ENCODE peak calls at places on chromosomes 13 and 19, in six cellular contexts. V, U, N, R, D and W are unnamed samples.

GRCh38 chr13:57996717-57997116 is 365.2 kb downstream of the PCDH17 start:
- DNase-seq in V (peak), U (no peak), N (peak), R (no peak), D (no peak), W (no peak)

GRCh38 chr19:42469311-42470239 is 26.8 kb upstream of the CXCL17 start:
- DNase-seq in V (peak), U (no peak), N (no peak), R (peak), D (no peak), W (no peak)

GRCh38 chr19:2488405-2488941 is 12.5 kb downstream of the GADD45B start:
- DNase-seq in V (no peak), U (no peak), N (no peak), R (no peak), D (no peak), W (no peak)

GRCh38 chr13:113113846-113114271 is 8.3 kb downstream of the F7 start:
- DNase-seq in V (no peak), U (no peak), N (no peak), R (peak), D (peak), W (no peak)

GRCh38 chr19:988510-988909 is 4.4 kb downstream of the WDR18 start:
- DNase-seq in V (no peak), U (no peak), N (no peak), R (no peak), D (no peak), W (no peak)

GRCh38 chr13:94917814-94918213 is 205.5 kb upstream of the SOX21 start:
- DNase-seq in V (peak), U (no peak), N (peak), R (no peak), D (no peak), W (no peak)

GRCh38 chr13:35978607-35979316 is 152.4 kb downstream of the DCLK1 start:
- DNase-seq in V (peak), U (no peak), N (peak), R (peak), D (no peak), W (no peak)

GRCh38 chr19:14310055-14310454 is 71.2 kb upstream of the ADGRE5 start:
- DNase-seq in V (no peak), U (no peak), N (no peak), R (peak), D (no peak), W (no peak)

GRCh38 chr13:36612242-36612641 is 61.6 kb upstream of the SERTM1 start:
- DNase-seq in V (no peak), U (no peak), N (no peak), R (no peak), D (no peak), W (no peak)

GRCh38 chr13:75073791-75074190 is 408.2 kb downstream of the TBC1D4 start:
- DNase-seq in V (no peak), U (no peak), N (no peak), R (no peak), D (no peak), W (no peak)

GRCh38 chr19:39046037-39046821 is 13.9 kb upstream of the FBXO27 start:
- DNase-seq in V (peak), U (no peak), N (peak), R (no peak), D (no peak), W (no peak)

GRCh38 chr19:21758296-21758695 is 9.1 kb downstream of the ZNF100 start:
- DNase-seq in V (no peak), U (no peak), N (no peak), R (no peak), D (no peak), W (no peak)

GRCh38 chr13:29936051-29936813 is 85.8 kb upstream of the UBL3 start:
- DNase-seq in V (no peak), U (no peak), N (no peak), R (no peak), D (no peak), W (no peak)

DNA sequence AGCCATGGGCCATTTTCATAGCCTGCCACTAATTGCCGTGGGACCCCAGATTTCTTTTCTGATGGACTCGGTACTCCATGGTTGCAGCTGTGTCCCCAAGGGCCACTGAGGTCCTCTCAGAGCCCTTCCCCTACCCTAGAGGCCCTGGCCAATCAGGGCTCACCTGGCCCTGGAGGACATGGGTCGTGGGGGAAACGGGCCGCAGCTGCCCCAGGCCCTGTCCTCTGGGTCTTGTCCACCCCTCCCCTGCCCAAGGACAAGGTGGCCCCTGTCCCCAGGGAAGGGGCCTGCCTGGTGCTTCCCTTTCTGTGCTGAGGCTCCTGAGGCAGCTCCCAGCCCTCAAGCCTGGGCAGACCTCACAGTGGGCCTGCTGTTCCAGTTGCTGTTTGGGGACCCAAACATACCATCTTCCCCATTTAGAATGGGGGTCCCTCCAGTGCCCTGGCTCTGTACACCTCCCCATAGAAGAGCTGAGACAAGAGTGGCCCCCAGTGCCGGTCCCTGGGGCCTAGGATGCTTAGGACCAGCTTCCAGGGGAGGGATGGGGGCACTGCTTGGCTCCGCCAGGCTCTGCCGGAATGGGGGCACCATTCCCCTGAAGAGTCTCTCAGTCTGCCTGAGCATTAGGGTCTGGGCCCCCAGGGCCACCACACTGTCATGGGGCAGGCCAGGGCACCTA is 3.2 kb downstream of the RAB11B start:
- DNase-seq in V (no peak), U (no peak), N (no peak), R (peak), D (no peak), W (peak)
- H3K27ac ChIP-seq in V (no peak), U (no peak), N (no peak), R (no peak), D (peak), W (peak)

GRCh38 chr19:35138305-35138799 is 272 bp upstream of the FXYD1 start:
- DNase-seq in V (no peak), U (no peak), N (no peak), R (peak), D (peak), W (peak)
- H3K27ac ChIP-seq in V (no peak), U (no peak), N (no peak), R (no peak), D (peak), W (peak)

GRCh38 chr19:35738021-35738886 is 4.0 kb downstream of the IGFLR1 start:
- DNase-seq in V (no peak), U (no peak), N (no peak), R (peak), D (no peak), W (no peak)
- H3K27ac ChIP-seq in V (no peak), U (no peak), N (no peak), R (no peak), D (no peak), W (no peak)

DNA sequence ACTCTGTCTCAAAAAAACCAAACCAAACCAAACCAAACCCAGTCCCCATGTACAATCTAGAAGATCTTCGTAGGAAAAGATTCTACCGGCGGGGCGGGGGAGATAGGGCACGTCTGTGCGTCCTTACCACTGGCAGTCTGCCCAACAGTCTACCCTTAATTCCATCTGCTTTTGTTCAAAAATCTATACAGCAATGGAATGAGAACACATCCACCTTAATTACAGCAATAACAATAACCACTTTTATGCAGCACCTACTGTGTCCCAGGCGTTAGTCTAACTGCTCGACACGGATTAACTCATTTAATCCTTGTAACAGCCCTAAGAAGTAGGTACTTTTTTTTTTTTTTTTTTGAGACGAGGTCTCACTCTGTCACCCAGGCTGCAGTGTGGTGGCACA is 2.5 kb upstream of the ATF5 start:
- DNase-seq in V (no peak), U (no peak), N (no peak), R (no peak), D (no peak), W (no peak)
- H3K27ac ChIP-seq in V (no peak), U (no peak), N (no peak), R (no peak), D (no peak), W (no peak)

GRCh38 chr19:6199240-6199983 is 63.9 kb downstream of the ACSBG2 start:
- DNase-seq in V (peak), U (peak), N (peak), R (peak), D (peak), W (peak)

GRCh38 chr19:6204212-6204611 is 68.7 kb downstream of the ACSBG2 start:
- DNase-seq in V (peak), U (no peak), N (no peak), R (peak), D (no peak), W (no peak)

GRCh38 chr19:6196361-6196760 is 60.9 kb downstream of the ACSBG2 start:
- DNase-seq in V (no peak), U (no peak), N (no peak), R (no peak), D (no peak), W (no peak)

DNA sequence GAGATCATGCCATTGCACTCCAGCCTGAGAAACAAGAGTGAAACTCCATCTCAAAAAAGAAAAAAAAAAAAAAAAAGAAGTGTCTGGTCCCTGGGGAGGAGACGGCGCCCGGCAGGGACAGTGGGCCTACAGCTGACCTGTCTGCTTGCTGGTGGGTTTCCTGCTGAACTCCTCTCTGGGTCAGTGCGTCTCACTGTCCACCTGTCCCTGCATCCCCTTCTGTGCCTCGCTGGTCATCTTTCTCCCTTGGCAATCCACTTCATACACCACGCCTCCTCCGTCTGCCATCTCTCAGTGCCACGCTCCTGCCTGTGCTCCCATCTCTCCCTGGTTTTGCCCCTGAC is 63.4 kb downstream of the ACSBG2 start:
- DNase-seq in V (no peak), U (no peak), N (no peak), R (no peak), D (no peak), W (no peak)
- H3K27ac ChIP-seq in V (no peak), U (no peak), N (no peak), R (peak), D (peak), W (no peak)